ENCODE peak calls at places on chromosome 17, in six cellular contexts. S is K562, R is astrocyte, P is heart right ventricle, B is AG04450, K is pancreas. W is an unnamed sample.

GRCh38 chr17:78241277-78242023 is 10.0 kb downstream of the TMEM235 start:
- DNase-seq in S (peak), R (peak), P (no peak), B (peak), K (no peak), W (no peak)

GRCh38 chr17:64547354-64547753 is 40.6 kb downstream of the CEP95 start:
- DNase-seq in S (peak), R (no peak), P (no peak), B (no peak), K (no peak), W (no peak)

GRCh38 chr17:56779898-56780777 is 53.6 kb downstream of the C17orf67 start:
- DNase-seq in S (peak), R (peak), P (peak), B (peak), K (peak), W (peak)

GRCh38 chr17:32998111-32998892 is 6.7 kb downstream of the SPACA3 start:
- DNase-seq in S (peak), R (peak), P (peak), B (peak), K (peak), W (peak)

GRCh38 chr17:58595194-58595792 is 80.9 kb upstream of the MTMR4 start:
- DNase-seq in S (no peak), R (no peak), P (no peak), B (no peak), K (no peak), W (no peak)

GRCh38 chr17:80675451-80676095 is 130.9 kb downstream of the RPTOR start:
- DNase-seq in S (no peak), R (no peak), P (no peak), B (no peak), K (no peak), W (no peak)

GRCh38 chr17:8754890-8755289 is 3.5 kb downstream of the SPDYE4 start:
- DNase-seq in S (no peak), R (no peak), P (no peak), B (no peak), K (no peak), W (no peak)

GRCh38 chr17:39365252-39365651 is 36.2 kb downstream of the FBXL20 start:
- DNase-seq in S (no peak), R (peak), P (no peak), B (peak), K (no peak), W (no peak)

GRCh38 chr17:19016881-19017280 is 12.3 kb upstream of the FAM83G start:
- DNase-seq in S (no peak), R (no peak), P (no peak), B (no peak), K (peak), W (no peak)

GRCh38 chr17:39547713-39548478 is 59.8 kb downstream of the NEUROD2 start:
- DNase-seq in S (peak), R (peak), P (peak), B (no peak), K (no peak), W (peak)

GRCh38 chr17:41695954-41696720 is 7.5 kb downstream of the EIF1 start:
- DNase-seq in S (peak), R (peak), P (no peak), B (no peak), K (no peak), W (peak)

GRCh38 chr17:68662037-68662432 is 60.9 kb upstream of the FAM20A start:
- DNase-seq in S (no peak), R (no peak), P (no peak), B (no peak), K (no peak), W (no peak)

GRCh38 chr17:36931697-36932382 is 5.4 kb upstream of the LHX1 start:
- DNase-seq in S (no peak), R (no peak), P (no peak), B (no peak), K (no peak), W (peak)

GRCh38 chr17:35245196-35245486 is 2.3 kb downstream of the SLFN5 start:
- DNase-seq in S (no peak), R (peak), P (no peak), B (peak), K (no peak), W (no peak)

GRCh38 chr17:77811521-77811920 is 147.0 kb upstream of the TNRC6C start:
- DNase-seq in S (no peak), R (peak), P (no peak), B (no peak), K (no peak), W (peak)

GRCh38 chr17:19398301-19399181 is 11.6 kb upstream of the MFAP4 start:
- DNase-seq in S (no peak), R (no peak), P (peak), B (no peak), K (no peak), W (peak)

GRCh38 chr17:42985225-42985624 is 4.9 kb downstream of the RUNDC1 start:
- DNase-seq in S (no peak), R (no peak), P (no peak), B (no peak), K (no peak), W (no peak)

GRCh38 chr17:41098476-41098875 is 534 bp upstream of the KRTAP4-8 start:
- DNase-seq in S (no peak), R (peak), P (no peak), B (no peak), K (no peak), W (no peak)

GRCh38 chr17:57943645-57944044 is 11.6 kb downstream of the CUEDC1 start:
- DNase-seq in S (no peak), R (no peak), P (no peak), B (no peak), K (no peak), W (no peak)

GRCh38 chr17:43367588-43368242 is 31.1 kb upstream of the ARL4D start:
- DNase-seq in S (no peak), R (peak), P (no peak), B (peak), K (no peak), W (no peak)

GRCh38 chr17:32191306-32191705 is 49.0 kb downstream of the RHOT1 start:
- DNase-seq in S (no peak), R (peak), P (no peak), B (no peak), K (no peak), W (no peak)

GRCh38 chr17:2174471-2175293 is 119.8 kb downstream of the HIC1 start:
- DNase-seq in S (no peak), R (peak), P (peak), B (peak), K (peak), W (peak)

GRCh38 chr17:35460354-35460851 is 11.8 kb upstream of the SLFN13 start:
- DNase-seq in S (peak), R (no peak), P (peak), B (no peak), K (peak), W (peak)

GRCh38 chr17:4956493-4957061 is 5.7 kb downstream of the ENO3 start:
- DNase-seq in S (peak), R (no peak), P (no peak), B (no peak), K (no peak), W (no peak)

GRCh38 chr17:77572065-77572601 is 386.4 kb upstream of the TNRC6C start:
- DNase-seq in S (no peak), R (no peak), P (no peak), B (no peak), K (no peak), W (no peak)

GRCh38 chr17:3754458-3755334 is 31.0 kb downstream of the HASPIN start:
- DNase-seq in S (peak), R (no peak), P (no peak), B (no peak), K (peak), W (peak)

GRCh38 chr17:56047321-56047720 is 106.0 kb upstream of the ANKFN1 start:
- DNase-seq in S (no peak), R (no peak), P (no peak), B (no peak), K (no peak), W (peak)

GRCh38 chr17:73729101-73729500 is 84.9 kb upstream of the SDK2 start:
- DNase-seq in S (no peak), R (no peak), P (no peak), B (no peak), K (no peak), W (no peak)

GRCh38 chr17:3683054-3683511 is 12.9 kb downstream of the P2RX5 start:
- DNase-seq in S (peak), R (no peak), P (no peak), B (no peak), K (no peak), W (no peak)

GRCh38 chr17:67212716-67213417 is 32.1 kb downstream of the HELZ start:
- DNase-seq in S (no peak), R (peak), P (no peak), B (peak), K (no peak), W (no peak)

DNA sequence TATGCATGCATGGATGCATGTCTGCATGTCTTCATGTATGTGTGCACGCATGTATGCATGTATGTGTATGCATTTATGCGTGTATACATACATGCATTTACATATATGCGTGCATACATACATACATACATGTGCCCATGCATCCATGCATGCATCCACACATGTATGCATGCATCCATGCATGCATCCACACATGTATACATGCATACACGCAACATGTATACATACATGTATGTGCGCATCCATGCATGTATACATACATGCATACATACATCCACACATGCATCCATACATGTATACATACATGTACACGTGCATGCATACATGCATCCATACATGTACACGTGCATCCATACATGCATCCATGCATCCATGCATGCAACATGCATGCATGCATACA is 29.8 kb upstream of the DLX3 start:
- DNase-seq in S (no peak), R (no peak), P (no peak), B (no peak), K (no peak), W (no peak)
- H3K27ac ChIP-seq in S (no peak), R (no peak), P (no peak), B (no peak), K (no peak), W (no peak)

GRCh38 chr17:17820046-17820445 is 16.7 kb downstream of the SREBF1 start:
- DNase-seq in S (no peak), R (no peak), P (no peak), B (no peak), K (peak), W (no peak)
- H3K27ac ChIP-seq in S (peak), R (no peak), P (no peak), B (no peak), K (no peak), W (no peak)

GRCh38 chr17:44610871-44611270 is 45.4 kb upstream of the MEIOC start:
- DNase-seq in S (peak), R (no peak), P (no peak), B (no peak), K (no peak), W (no peak)
- H3K27ac ChIP-seq in S (no peak), R (no peak), P (no peak), B (no peak), K (no peak), W (no peak)

GRCh38 chr17:16466407-16466806 is 25.6 kb downstream of the LRRC75A start:
- DNase-seq in S (no peak), R (no peak), P (no peak), B (no peak), K (no peak), W (no peak)

GRCh38 chr17:16467886-16468285 is 24.1 kb downstream of the LRRC75A start:
- DNase-seq in S (no peak), R (no peak), P (no peak), B (no peak), K (no peak), W (no peak)

GRCh38 chr17:16470302-16470701 is 21.7 kb downstream of the LRRC75A start:
- DNase-seq in S (no peak), R (no peak), P (no peak), B (no peak), K (no peak), W (no peak)

GRCh38 chr17:16467044-16467443 is 24.9 kb downstream of the LRRC75A start:
- DNase-seq in S (no peak), R (no peak), P (no peak), B (no peak), K (no peak), W (no peak)

DNA sequence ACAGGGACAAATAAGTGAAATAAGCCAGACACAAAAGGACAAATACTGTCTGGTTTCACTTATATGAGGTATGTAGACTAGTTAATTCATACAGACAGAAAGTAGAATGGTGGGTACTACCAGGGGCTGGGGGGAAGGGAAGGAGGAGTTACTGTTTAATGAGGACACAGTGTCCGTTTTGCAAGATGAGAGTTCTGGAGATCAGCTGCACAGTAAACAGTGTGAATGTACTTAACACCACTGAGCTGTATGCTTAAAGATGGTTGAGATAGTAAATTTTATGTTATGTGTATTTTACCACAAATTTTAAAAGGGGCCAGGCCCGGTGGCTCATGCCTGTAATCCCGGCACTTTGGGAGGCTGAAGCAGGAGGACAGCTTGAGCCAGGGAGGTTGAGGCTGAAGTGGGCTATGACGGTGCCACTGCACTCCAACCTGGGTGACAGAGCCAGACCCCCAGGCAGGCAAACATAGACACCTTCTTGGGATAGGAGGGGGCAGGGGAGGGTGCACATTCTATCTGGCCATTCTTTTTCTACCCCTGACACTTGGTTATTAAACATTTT is 23.5 kb downstream of the LRRC75A start:
- DNase-seq in S (no peak), R (no peak), P (no peak), B (no peak), K (no peak), W (no peak)
- H3K27ac ChIP-seq in S (no peak), R (no peak), P (no peak), B (no peak), K (no peak), W (no peak)

GRCh38 chr17:48592592-48592991 is 987 bp downstream of the HOXB5 start:
- DNase-seq in S (no peak), R (no peak), P (no peak), B (no peak), K (no peak), W (no peak)

GRCh38 chr17:48591435-48592077 is 1.5 kb upstream of the HOXB3 start:
- DNase-seq in S (no peak), R (no peak), P (no peak), B (no peak), K (no peak), W (no peak)

GRCh38 chr17:48593126-48593829 is at the start of gene HOXB5:
- DNase-seq in S (no peak), R (peak), P (no peak), B (no peak), K (no peak), W (no peak)

GRCh38 chr17:48590603-48591161 is 641 bp upstream of the HOXB3 start:
- DNase-seq in S (no peak), R (no peak), P (no peak), B (no peak), K (no peak), W (no peak)

DNA sequence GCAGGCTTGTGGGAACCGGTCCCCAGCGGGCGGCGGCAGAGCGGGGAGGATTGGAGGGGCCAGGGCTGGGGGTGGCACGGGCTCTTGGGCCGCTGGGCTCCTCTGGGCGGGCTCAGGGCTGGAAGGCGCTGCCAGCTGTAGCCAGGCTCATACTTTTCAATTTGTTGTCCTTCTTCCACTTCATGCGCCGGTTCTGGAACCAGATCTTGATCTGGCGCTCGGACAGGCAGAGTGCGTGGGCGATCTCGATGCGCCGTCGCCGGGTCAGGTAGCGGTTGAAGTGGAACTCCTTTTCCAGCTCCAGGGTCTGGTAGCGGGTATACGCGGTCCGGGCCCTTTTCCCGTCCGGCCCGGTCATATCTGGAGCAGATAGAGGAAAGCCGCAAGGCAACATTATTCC is 1.5 kb downstream of the HOXB5 start:
- DNase-seq in S (no peak), R (peak), P (no peak), B (no peak), K (no peak), W (no peak)
- H3K27ac ChIP-seq in S (no peak), R (no peak), P (no peak), B (peak), K (no peak), W (no peak)

GRCh38 chr17:76562734-76563148 is 22.9 kb downstream of the PRCD start:
- DNase-seq in S (peak), R (peak), P (no peak), B (peak), K (no peak), W (no peak)
- H3K27ac ChIP-seq in S (peak), R (peak), P (peak), B (peak), K (peak), W (no peak)

DNA sequence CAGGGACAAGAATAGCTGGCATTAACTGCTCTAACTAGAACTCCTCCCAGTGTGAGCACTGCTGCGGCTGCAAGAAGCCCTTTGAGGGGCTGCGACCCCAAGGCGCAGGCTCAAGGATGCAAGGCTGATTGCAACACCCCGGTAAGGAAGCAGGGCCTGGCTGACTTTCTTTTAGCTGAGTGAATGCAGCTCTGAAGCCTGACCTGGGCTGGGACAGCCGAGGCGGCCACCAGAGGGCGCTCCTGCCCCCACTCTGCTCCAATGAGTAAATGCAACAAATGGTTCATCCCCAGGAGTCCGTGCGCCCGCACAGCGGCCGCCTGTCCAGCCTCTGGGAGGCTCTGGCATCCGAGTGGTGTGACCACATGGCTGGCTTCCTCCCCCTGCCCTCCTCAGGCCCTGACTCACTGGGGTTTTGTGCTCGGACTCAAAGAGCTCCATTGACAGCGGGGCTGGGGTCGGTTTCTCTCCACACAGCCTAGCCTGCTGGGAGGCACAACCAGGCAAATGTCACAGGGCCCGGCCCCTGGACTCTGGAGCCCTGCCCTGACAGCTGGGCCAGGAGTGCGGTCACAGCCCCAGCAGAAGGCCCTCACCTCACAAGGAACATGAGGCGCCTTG is at the start of gene SMIM5:
- DNase-seq in S (peak), R (peak), P (peak), B (peak), K (peak), W (peak)
- H3K27ac ChIP-seq in S (peak), R (peak), P (peak), B (peak), K (peak), W (peak)

GRCh38 chr17:82604532-82604931 is 43.7 kb downstream of the WDR45B start:
- DNase-seq in S (no peak), R (no peak), P (no peak), B (no peak), K (no peak), W (no peak)

GRCh38 chr17:82602986-82603385 is 45.3 kb downstream of the WDR45B start:
- DNase-seq in S (no peak), R (peak), P (no peak), B (no peak), K (no peak), W (no peak)

GRCh38 chr17:82608816-82609215 is 39.4 kb downstream of the WDR45B start:
- DNase-seq in S (no peak), R (no peak), P (no peak), B (no peak), K (no peak), W (no peak)

GRCh38 chr17:82603981-82604448 is 44.2 kb downstream of the WDR45B start:
- DNase-seq in S (no peak), R (no peak), P (no peak), B (no peak), K (no peak), W (peak)

DNA sequence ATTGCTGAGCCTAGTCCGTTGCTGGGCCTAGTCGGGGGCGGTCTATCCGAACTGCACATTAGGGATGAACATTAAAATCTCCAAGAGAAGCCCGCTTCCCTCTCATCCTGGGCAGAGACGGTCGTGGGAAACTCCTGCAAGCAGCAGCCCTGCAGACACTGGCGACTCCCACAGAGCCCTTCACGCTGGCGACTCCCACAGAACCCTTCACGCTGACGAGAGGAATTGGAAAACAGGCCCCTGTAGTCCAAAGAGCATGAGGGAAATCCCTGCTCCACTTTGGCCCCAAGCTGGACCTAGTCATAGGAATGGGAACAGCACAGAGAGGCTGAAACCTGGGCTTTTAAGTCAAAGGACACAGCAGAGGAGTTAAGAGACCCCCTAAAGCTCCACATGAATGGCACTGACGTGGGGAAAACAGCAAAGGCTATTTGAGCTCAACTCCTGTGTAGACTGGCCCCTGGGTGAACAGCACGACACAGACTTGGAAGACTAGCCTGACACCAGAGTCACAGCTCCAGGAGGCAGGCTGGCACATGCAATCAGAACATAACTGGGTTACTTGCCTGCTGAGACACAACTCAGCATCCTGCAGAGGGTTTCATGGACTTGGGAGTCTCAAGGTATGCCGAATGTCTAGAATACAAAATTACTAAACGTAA is 42.2 kb downstream of the WDR45B start:
- DNase-seq in S (no peak), R (no peak), P (no peak), B (no peak), K (no peak), W (no peak)
- H3K27ac ChIP-seq in S (no peak), R (no peak), P (no peak), B (no peak), K (no peak), W (no peak)